ENCODE peak calls at places on chromosomes 13 and 19, in ten cellular contexts. J, T, K, N, Q, W, I, E, Z and L are unnamed samples.

GRCh38 chr13:95185851-95186250 is 115.4 kb downstream of the ABCC4 start:
- DNase-seq in J (no peak), T (peak), K (no peak), N (no peak), Q (no peak), W (no peak), I (no peak), E (no peak), Z (no peak), L (no peak)

GRCh38 chr13:90415902-90416301 is 931.6 kb upstream of the MIR17HG start:
- DNase-seq in J (no peak), T (no peak), K (no peak), N (peak), Q (no peak), W (no peak), I (no peak), E (no peak), Z (no peak), L (no peak)

GRCh38 chr13:26254583-26255102 is 714 bp downstream of the CDK8 start:
- DNase-seq in J (no peak), T (peak), K (peak), N (peak), Q (no peak), W (peak), I (peak), E (peak), Z (peak), L (no peak)

GRCh38 chr19:38417544-38418506 is 8.2 kb downstream of the RASGRP4 start:
- DNase-seq in J (no peak), T (peak), K (no peak), N (no peak), Q (no peak), W (peak), I (peak), E (peak), Z (peak), L (no peak)

GRCh38 chr13:33235564-33235963 is 50.0 kb downstream of the STARD13 start:
- DNase-seq in J (no peak), T (no peak), K (no peak), N (no peak), Q (no peak), W (no peak), I (no peak), E (no peak), Z (no peak), L (no peak)

GRCh38 chr13:73168226-73168992 is 109.6 kb downstream of the KLF5 start:
- DNase-seq in J (no peak), T (no peak), K (no peak), N (no peak), Q (no peak), W (no peak), I (no peak), E (no peak), Z (no peak), L (no peak)

GRCh38 chr19:18317998-18318800 is 4.7 kb downstream of the LSM4 start:
- DNase-seq in J (no peak), T (no peak), K (no peak), N (no peak), Q (no peak), W (no peak), I (no peak), E (no peak), Z (no peak), L (no peak)

GRCh38 chr19:1080360-1081161 is 13.6 kb downstream of the ARHGAP45 start:
- DNase-seq in J (no peak), T (no peak), K (no peak), N (no peak), Q (no peak), W (no peak), I (no peak), E (no peak), Z (no peak), L (no peak)

GRCh38 chr19:54109651-54110050 is 5.8 kb downstream of the TFPT start:
- DNase-seq in J (no peak), T (no peak), K (no peak), N (no peak), Q (no peak), W (no peak), I (no peak), E (no peak), Z (no peak), L (no peak)

GRCh38 chr19:1873524-1874473 is 10.4 kb upstream of the KLF16 start:
- DNase-seq in J (no peak), T (no peak), K (peak), N (no peak), Q (no peak), W (no peak), I (no peak), E (no peak), Z (peak), L (no peak)

GRCh38 chr19:49357186-49357585 is 5.0 kb downstream of the TEAD2 start:
- DNase-seq in J (no peak), T (no peak), K (no peak), N (no peak), Q (no peak), W (no peak), I (no peak), E (peak), Z (no peak), L (no peak)